ENCODE peak calls at places on chromosomes 12 and 14, in nine cellular contexts. One of them, this sample, is unnamed.

GRCh38 chr12:62903151-62903550 is 31.8 kb downstream of the PPM1H start:
- DNase-seq in AG04450: no peak
- DNase-seq in transverse colon: no peak
- DNase-seq in head of caudate nucleus: no peak
- DNase-seq in HCT116: no peak
- DNase-seq in T-helper 2 cell: no peak
- DNase-seq in iPS-NIHi11: no peak
- DNase-seq in astrocyte of the cerebellum: no peak
- DNase-seq in stomach: no peak
- DNase-seq in this sample: no peak

GRCh38 chr12:32454075-32454474 is 54.7 kb downstream of the FGD4 start:
- DNase-seq in AG04450: peak; percentile 21
- DNase-seq in transverse colon: no peak
- DNase-seq in head of caudate nucleus: no peak
- DNase-seq in HCT116: peak; percentile 35
- DNase-seq in T-helper 2 cell: no peak
- DNase-seq in iPS-NIHi11: peak; percentile 52
- DNase-seq in astrocyte of the cerebellum: peak; percentile 28
- DNase-seq in stomach: no peak
- DNase-seq in this sample: no peak

GRCh38 chr12:57046947-57047890 is 2.7 kb downstream of the MYO1A start:
- DNase-seq in AG04450: no peak
- DNase-seq in transverse colon: no peak
- DNase-seq in head of caudate nucleus: no peak
- DNase-seq in HCT116: no peak
- DNase-seq in T-helper 2 cell: peak; percentile 92
- DNase-seq in iPS-NIHi11: no peak
- DNase-seq in astrocyte of the cerebellum: no peak
- DNase-seq in stomach: no peak
- DNase-seq in this sample: peak; percentile 56

GRCh38 chr12:100375023-100375737 is 18.3 kb downstream of the SLC17A8 start:
- DNase-seq in AG04450: no peak
- DNase-seq in transverse colon: peak; percentile 35
- DNase-seq in head of caudate nucleus: peak; percentile 62
- DNase-seq in HCT116: no peak
- DNase-seq in T-helper 2 cell: no peak
- DNase-seq in iPS-NIHi11: no peak
- DNase-seq in astrocyte of the cerebellum: peak; percentile 72
- DNase-seq in stomach: peak; percentile 48
- DNase-seq in this sample: peak; percentile 88

GRCh38 chr12:93226356-93226755 is 151.4 kb upstream of the NUDT4 start:
- DNase-seq in AG04450: no peak
- DNase-seq in transverse colon: no peak
- DNase-seq in head of caudate nucleus: no peak
- DNase-seq in HCT116: no peak
- DNase-seq in T-helper 2 cell: no peak
- DNase-seq in iPS-NIHi11: no peak
- DNase-seq in astrocyte of the cerebellum: no peak
- DNase-seq in stomach: no peak
- DNase-seq in this sample: no peak

GRCh38 chr12:58425481-58426392 is 484.4 kb downstream of the ATP23 start:
- DNase-seq in AG04450: peak; percentile 82
- DNase-seq in transverse colon: peak; percentile 31
- DNase-seq in head of caudate nucleus: no peak
- DNase-seq in HCT116: peak; percentile 72
- DNase-seq in T-helper 2 cell: peak; percentile 80
- DNase-seq in iPS-NIHi11: peak; percentile 46
- DNase-seq in astrocyte of the cerebellum: peak; percentile 71
- DNase-seq in stomach: peak; percentile 46
- DNase-seq in this sample: peak; percentile 31

GRCh38 chr14:91289464-91289863 is 45.0 kb upstream of the GPR68 start:
- DNase-seq in AG04450: no peak
- DNase-seq in transverse colon: no peak
- DNase-seq in head of caudate nucleus: no peak
- DNase-seq in HCT116: no peak
- DNase-seq in T-helper 2 cell: no peak
- DNase-seq in iPS-NIHi11: no peak
- DNase-seq in astrocyte of the cerebellum: no peak
- DNase-seq in stomach: no peak
- DNase-seq in this sample: no peak

GRCh38 chr12:96448287-96448686 is 41.1 kb upstream of the CFAP54 start:
- DNase-seq in AG04450: peak; percentile 64
- DNase-seq in transverse colon: no peak
- DNase-seq in head of caudate nucleus: no peak
- DNase-seq in HCT116: no peak
- DNase-seq in T-helper 2 cell: no peak
- DNase-seq in iPS-NIHi11: no peak
- DNase-seq in astrocyte of the cerebellum: no peak
- DNase-seq in stomach: no peak
- DNase-seq in this sample: no peak

GRCh38 chr12:81502912-81503695 is 256.0 kb downstream of the PPFIA2 start:
- DNase-seq in AG04450: no peak
- DNase-seq in transverse colon: no peak
- DNase-seq in head of caudate nucleus: no peak
- DNase-seq in HCT116: no peak
- DNase-seq in T-helper 2 cell: no peak
- DNase-seq in iPS-NIHi11: no peak
- DNase-seq in astrocyte of the cerebellum: peak; percentile 92
- DNase-seq in stomach: no peak
- DNase-seq in this sample: no peak

GRCh38 chr12:75815756-75816155 is 215.8 kb downstream of the PHLDA1 start:
- DNase-seq in AG04450: no peak
- DNase-seq in transverse colon: no peak
- DNase-seq in head of caudate nucleus: no peak
- DNase-seq in HCT116: no peak
- DNase-seq in T-helper 2 cell: no peak
- DNase-seq in iPS-NIHi11: no peak
- DNase-seq in astrocyte of the cerebellum: no peak
- DNase-seq in stomach: no peak
- DNase-seq in this sample: no peak

GRCh38 chr14:83255015-83255726 is 1721.5 kb upstream of the SEL1L start:
- DNase-seq in AG04450: no peak
- DNase-seq in transverse colon: no peak
- DNase-seq in head of caudate nucleus: no peak
- DNase-seq in HCT116: no peak
- DNase-seq in T-helper 2 cell: no peak
- DNase-seq in iPS-NIHi11: no peak
- DNase-seq in astrocyte of the cerebellum: no peak
- DNase-seq in stomach: no peak
- DNase-seq in this sample: no peak

GRCh38 chr14:64217318-64217717 is 76.9 kb downstream of the ESR2 start:
- DNase-seq in AG04450: no peak
- DNase-seq in transverse colon: peak; percentile 47
- DNase-seq in head of caudate nucleus: no peak
- DNase-seq in HCT116: no peak
- DNase-seq in T-helper 2 cell: no peak
- DNase-seq in iPS-NIHi11: no peak
- DNase-seq in astrocyte of the cerebellum: no peak
- DNase-seq in stomach: no peak
- DNase-seq in this sample: no peak

GRCh38 chr14:67269338-67270060 is 28.3 kb downstream of the PALS1 start:
- DNase-seq in AG04450: peak; percentile 60
- DNase-seq in transverse colon: no peak
- DNase-seq in head of caudate nucleus: no peak
- DNase-seq in HCT116: no peak
- DNase-seq in T-helper 2 cell: no peak
- DNase-seq in iPS-NIHi11: peak; percentile 23
- DNase-seq in astrocyte of the cerebellum: peak; percentile 51
- DNase-seq in stomach: no peak
- DNase-seq in this sample: peak; percentile 70

GRCh38 chr14:94494085-94494484 is 15.2 kb downstream of the SERPINA12 start:
- DNase-seq in AG04450: no peak
- DNase-seq in transverse colon: no peak
- DNase-seq in head of caudate nucleus: no peak
- DNase-seq in HCT116: no peak
- DNase-seq in T-helper 2 cell: no peak
- DNase-seq in iPS-NIHi11: no peak
- DNase-seq in astrocyte of the cerebellum: no peak
- DNase-seq in stomach: no peak
- DNase-seq in this sample: no peak